ENCODE peak calls at places on chromosomes 1 and 21, in six cellular contexts. J is A549, Y is K562, G is GM12878, K is upper lobe of left lung, E is HepG2. L is an unnamed sample.

GRCh38 chr1:228691926-228692325 is 43.4 kb upstream of the RHOU start:
- ATAC-seq in J (peak; percentile 80), K (no peak), G (peak; percentile 64), Y (peak; percentile 68), E (peak; percentile 40), L (no peak)

GRCh38 chr1:210236840-210237409 is 4.3 kb downstream of the SERTAD4 start:
- ATAC-seq in E (no peak), Y (no peak), J (no peak), K (peak; percentile 60), G (peak; percentile 23), L (peak; percentile 81)

GRCh38 chr1:23578997-23579363 is 19.7 kb upstream of the ID3 start:
- ATAC-seq in E (no peak), J (no peak), K (no peak), G (no peak), Y (no peak), L (no peak)

GRCh38 chr1:202802998-202803932 is 5.0 kb downstream of the KDM5B start:
- ATAC-seq in J (peak; percentile 42), Y (no peak), G (no peak), E (no peak), K (no peak), L (no peak)

GRCh38 chr1:68128157-68128556 is 77.7 kb upstream of the DIRAS3 start:
- ATAC-seq in K (no peak), G (peak; percentile 67), J (no peak), Y (peak; percentile 71), E (no peak), L (peak; percentile 31)

GRCh38 chr1:115793162-115793561 is 24.6 kb upstream of the CASQ2 start:
- ATAC-seq in J (no peak), E (peak; percentile 44), G (no peak), Y (peak; percentile 46), K (no peak), L (no peak)

GRCh38 chr1:31773861-31774260 is 9.7 kb upstream of the ADGRB2 start:
- ATAC-seq in E (no peak), Y (no peak), J (no peak), K (no peak), G (no peak), L (no peak)

GRCh38 chr1:181656491-181656890 is 173.2 kb downstream of the CACNA1E start:
- ATAC-seq in K (no peak), Y (no peak), J (no peak), E (no peak), G (no peak), L (no peak)

GRCh38 chr1:16101618-16102017 is 28.2 kb upstream of the FAM131C start:
- ATAC-seq in E (peak; percentile 35), G (no peak), Y (no peak), K (no peak), J (no peak), L (no peak)

GRCh38 chr1:183152216-183152615 is 33.8 kb upstream of the LAMC2 start:
- ATAC-seq in K (no peak), G (no peak), J (no peak), E (no peak), Y (no peak), L (no peak)

GRCh38 chr1:236301080-236301957 is 19.6 kb upstream of the ERO1B start:
- ATAC-seq in Y (no peak), J (peak; percentile 27), E (no peak), G (no peak), K (no peak), L (no peak)

GRCh38 chr21:33518899-33519298 is 23.0 kb downstream of the GART start:
- ATAC-seq in E (no peak), Y (no peak), K (no peak), J (no peak), G (no peak), L (no peak)

GRCh38 chr1:205249651-205250050 is 21.9 kb downstream of the TMCC2 start:
- ATAC-seq in G (no peak), J (peak; percentile 42), K (no peak), Y (no peak), E (peak; percentile 23), L (no peak)

GRCh38 chr1:46490603-46491499 is 1.2 kb downstream of the DMBX1 start:
- ATAC-seq in E (no peak), G (no peak), K (no peak), Y (no peak), J (no peak), L (no peak)

GRCh38 chr1:92291372-92291999 is 7.3 kb downstream of the GLMN start:
- ATAC-seq in G (peak; percentile 86), K (no peak), Y (peak; percentile 93), E (peak; percentile 70), J (peak; percentile 81), L (no peak)

GRCh38 chr1:203544485-203544884 is 50.5 kb downstream of the OPTC start:
- ATAC-seq in G (no peak), Y (no peak), J (no peak), E (no peak), K (no peak), L (no peak)

GRCh38 chr1:179935909-179936496 is 18.6 kb upstream of the CEP350 start:
- ATAC-seq in E (no peak), K (no peak), J (no peak), Y (peak; percentile 54), G (peak; percentile 89), L (no peak)

GRCh38 chr1:201051399-201051798 is 27.9 kb upstream of the KIF21B start:
- ATAC-seq in G (no peak), Y (no peak), J (no peak), E (no peak), K (no peak), L (no peak)

GRCh38 chr1:243645281-243645680 is 204.8 kb downstream of the AKT3 start:
- ATAC-seq in E (no peak), J (no peak), G (no peak), Y (no peak), K (no peak), L (no peak)

GRCh38 chr1:165841582-165842362 is 14.4 kb downstream of the UCK2 start:
- ATAC-seq in E (peak; percentile 58), K (no peak), G (peak; percentile 70), Y (peak; percentile 4), J (peak; percentile 63), L (no peak)

GRCh38 chr1:111441573-111442192 is 7.4 kb downstream of the WDR77 start:
- ATAC-seq in K (no peak), G (peak; percentile 81), J (peak; percentile 77), E (peak; percentile 88), Y (peak; percentile 86), L (no peak)

GRCh38 chr1:89271616-89272015 is 1.0 kb downstream of the GBP5 start:
- ATAC-seq in Y (no peak), G (no peak), E (no peak), J (no peak), K (peak; percentile 64), L (peak; percentile 55)

GRCh38 chr1:18998016-18998724 is 41.7 kb upstream of the IFFO2 start:
- ATAC-seq in K (no peak), G (no peak), E (no peak), J (no peak), Y (no peak), L (no peak)

GRCh38 chr1:182246783-182247182 is 144.8 kb downstream of the GLUL start:
- ATAC-seq in K (no peak), J (no peak), Y (no peak), G (no peak), E (no peak), L (no peak)

GRCh38 chr1:93729502-93729901 is 47.9 kb upstream of the BCAR3 start:
- ATAC-seq in K (peak; percentile 42), J (no peak), Y (no peak), E (no peak), G (peak; percentile 42), L (peak; percentile 20)

GRCh38 chr1:5404412-5405203 is 587.6 kb downstream of the NPHP4 start:
- ATAC-seq in Y (no peak), K (no peak), E (no peak), J (no peak), G (no peak), L (no peak)
- TF ChIP-seq EP300 in Y (no peak), K (no peak), E (no peak), J (no peak), G (no peak), L (no peak)

GRCh38 chr1:208203848-208204609 is 40.2 kb downstream of the PLXNA2 start:
- ATAC-seq in J (peak; percentile 45), G (no peak), Y (no peak), E (no peak), K (no peak), L (peak; percentile 30)

GRCh38 chr1:208204779-208205178 is 39.4 kb downstream of the PLXNA2 start:
- ATAC-seq in J (no peak), E (no peak), G (peak; percentile 28), K (no peak), Y (peak; percentile 45), L (no peak)

GRCh38 chr1:208201241-208201640 is 42.9 kb downstream of the PLXNA2 start:
- ATAC-seq in E (peak; percentile 18), K (peak; percentile 80), Y (no peak), G (no peak), J (peak; percentile 73), L (peak; percentile 52)

GRCh38 chr1:208202333-208202987 is 41.7 kb downstream of the PLXNA2 start:
- ATAC-seq in K (no peak), G (no peak), J (no peak), Y (no peak), E (no peak), L (no peak)

GRCh38 chr1:208203127-208203847 is 40.9 kb downstream of the PLXNA2 start:
- ATAC-seq in G (no peak), Y (no peak), K (peak; percentile 25), E (peak; percentile 80), J (peak; percentile 89), L (no peak)
- H3K27ac ChIP-seq in G (no peak overlapping the region), Y (no peak overlapping the region), K (peak overlapping the region; percentile 81), E (peak overlapping the region; percentile 9), J (peak overlapping the region; percentile 76), L (peak overlapping the region; percentile 58)

DNA sequence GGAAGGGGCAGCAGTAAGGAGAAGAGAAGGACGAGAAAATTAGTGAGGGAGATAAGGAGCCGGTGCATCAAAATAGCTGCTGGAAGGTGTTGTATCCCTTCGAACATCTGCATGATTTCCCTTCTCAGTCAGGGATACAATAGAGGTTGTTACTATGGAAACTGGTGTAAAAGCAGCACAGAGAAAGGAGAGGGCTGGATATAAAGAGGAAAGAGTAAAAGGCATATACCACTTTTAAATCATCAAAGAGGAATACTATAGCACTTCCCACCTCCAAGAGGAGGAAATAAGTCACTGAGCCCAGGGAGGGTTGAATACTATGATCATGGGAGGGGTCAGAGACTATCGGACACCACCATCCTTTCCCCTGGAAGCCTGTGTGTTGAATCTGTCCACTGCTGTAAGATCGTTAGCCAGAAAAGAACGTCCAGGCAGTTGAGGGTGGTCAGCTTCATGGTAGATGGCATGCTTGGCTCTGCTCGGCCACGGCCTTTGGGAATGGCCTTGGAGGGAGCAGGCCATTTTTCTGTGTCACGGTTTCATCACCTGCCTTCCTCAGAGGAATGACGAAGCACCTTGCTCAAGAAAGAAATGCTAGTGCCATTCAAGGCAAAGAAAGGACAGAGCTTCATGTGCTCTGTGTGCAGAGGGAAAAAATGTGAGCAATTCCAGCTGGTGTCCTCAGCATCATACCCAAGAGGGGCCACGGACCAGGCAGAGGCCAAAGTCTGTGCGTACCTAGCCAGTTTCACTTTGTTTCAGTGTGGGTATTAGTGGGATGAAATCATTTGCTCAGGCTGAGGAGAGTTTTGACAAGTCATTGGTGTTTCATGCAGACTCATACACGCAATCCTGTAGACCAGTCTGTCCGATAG is 64.2 kb downstream of the IRF2BP2 start:
- ATAC-seq in E (peak; percentile 88), G (peak; percentile 33), K (no peak), J (no peak), Y (peak; percentile 4), L (peak; percentile 32)
- TF ChIP-seq EP300 in E (peak; percentile 34), G (no peak), K (no peak), J (no peak), Y (no peak), L (no peak)

DNA sequence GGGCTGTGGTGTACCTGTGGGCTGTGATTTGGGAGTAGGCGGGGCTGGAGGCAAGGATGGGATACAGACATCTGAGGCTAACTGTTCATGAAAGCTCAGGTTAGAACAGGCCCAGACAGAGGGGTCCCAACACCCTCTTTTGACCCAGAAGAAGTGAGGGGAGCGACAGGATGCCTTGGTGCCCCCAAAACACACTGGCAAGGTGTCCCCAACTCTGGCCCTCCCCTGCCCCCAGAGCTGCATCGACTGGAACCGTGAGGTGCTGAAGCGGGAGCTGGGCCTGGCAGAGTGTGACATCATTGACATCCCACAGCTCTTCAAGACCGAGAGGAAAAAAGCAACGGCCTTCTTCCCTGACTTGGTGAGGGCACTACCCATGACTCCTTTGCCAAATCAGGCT is 27.6 kb upstream of the PADI4 start:
- ATAC-seq in J (no peak), Y (no peak), G (no peak), E (no peak), K (no peak), L (no peak)
- H3K27ac ChIP-seq in J (no peak overlapping the region), Y (no peak overlapping the region), G (no peak overlapping the region), E (no peak overlapping the region), K (no peak overlapping the region), L (no peak overlapping the region)